ENCODE peak calls at places on chromosomes 16 and 17, in six cellular contexts. G, E, T, L, S and Q are unnamed samples.

GRCh38 chr16:69179255-69180010 is 7.5 kb upstream of the SNTB2 start:
- DNase-seq in T (no peak), G (no peak), S (peak), E (no peak), L (no peak), Q (no peak)

GRCh38 chr16:88128556-88128955 is 177.3 kb downstream of the BANP start:
- DNase-seq in E (no peak), L (no peak), G (no peak), T (no peak), S (no peak), Q (no peak)

GRCh38 chr16:78962457-78962929 is 638.0 kb downstream of the MAF start:
- DNase-seq in E (no peak), T (peak), G (no peak), S (no peak), L (no peak), Q (no peak)

GRCh38 chr16:63361032-63361624 is 1324.9 kb upstream of the CDH8 start:
- DNase-seq in T (no peak), L (peak), G (no peak), S (peak), E (peak), Q (no peak)

GRCh38 chr17:46180895-46181279 is 12.3 kb downstream of the KANSL1 start:
- DNase-seq in L (no peak), S (no peak), T (no peak), G (no peak), E (no peak), Q (no peak)

GRCh38 chr17:47840742-47841487 is at the start of gene SCRN2:
- DNase-seq in L (peak), E (peak), T (peak), G (peak), S (peak), Q (peak)

GRCh38 chr16:31092330-31092729 is 2.3 kb downstream of the VKORC1 start:
- DNase-seq in E (no peak), L (no peak), T (no peak), S (no peak), G (no peak), Q (no peak)

GRCh38 chr17:75430159-75430748 is 24.8 kb upstream of the GRB2 start:
- DNase-seq in S (peak), T (no peak), G (peak), E (no peak), L (no peak), Q (peak)

GRCh38 chr16:89093602-89094251 is at the start of gene ACSF3:
- DNase-seq in L (peak), E (no peak), G (peak), T (no peak), S (no peak), Q (peak)

GRCh38 chr17:17998934-17999333 is 26.3 kb downstream of the DRC3 start:
- DNase-seq in E (no peak), G (no peak), S (no peak), L (no peak), T (no peak), Q (no peak)

GRCh38 chr16:84847554-84848415 is 28.0 kb downstream of the CRISPLD2 start:
- DNase-seq in L (no peak), S (no peak), E (no peak), G (no peak), T (no peak), Q (peak)

GRCh38 chr16:88781140-88782077 is 3.6 kb downstream of the PIEZO1 start:
- DNase-seq in T (no peak), E (no peak), L (peak), G (no peak), S (no peak), Q (no peak)

GRCh38 chr16:72066747-72067146 is 3.7 kb downstream of the HPR start:
- DNase-seq in E (peak), T (no peak), L (peak), S (peak), G (no peak), Q (no peak)

GRCh38 chr16:75059411-75059810 is 57.2 kb downstream of the LDHD start:
- DNase-seq in E (no peak), G (no peak), L (no peak), S (no peak), T (no peak), Q (no peak)

GRCh38 chr17:44935116-44935515 is 12.5 kb downstream of the KIF18B start:
- DNase-seq in T (no peak), G (no peak), E (no peak), S (no peak), L (no peak), Q (no peak)

GRCh38 chr17:2990396-2990795 is 73.0 kb downstream of the OR1D5 start:
- DNase-seq in G (no peak), L (no peak), E (no peak), T (no peak), S (no peak), Q (no peak)

GRCh38 chr16:58299757-58300349 is 5.0 kb upstream of the PRSS54 start:
- DNase-seq in G (peak), S (peak), E (peak), L (peak), T (no peak), Q (peak)

GRCh38 chr16:881219-882097 is 80.9 kb upstream of the GNG13 start:
- DNase-seq in G (no peak), E (no peak), L (no peak), T (no peak), S (no peak), Q (no peak)

GRCh38 chr16:67683767-67684166 is 17.2 kb downstream of the C16orf86 start:
- DNase-seq in G (no peak), E (no peak), S (no peak), L (no peak), T (no peak), Q (no peak)

GRCh38 chr16:68893710-68894705 is 50.7 kb downstream of the TANGO6 start:
- DNase-seq in S (peak), E (no peak), T (no peak), G (peak), L (peak), Q (peak)

GRCh38 chr17:7897773-7898172 is 9.2 kb downstream of the CHD3 start:
- DNase-seq in T (no peak), E (no peak), G (no peak), S (peak), L (peak), Q (no peak)

GRCh38 chr17:16327018-16327417 is 26.3 kb downstream of the CENPV start:
- DNase-seq in S (no peak), E (no peak), L (no peak), T (no peak), G (no peak), Q (no peak)

GRCh38 chr16:82888616-82889015 is 261.8 kb downstream of the CDH13 start:
- DNase-seq in L (no peak), T (no peak), G (no peak), S (no peak), E (no peak), Q (no peak)

GRCh38 chr17:60461584-60461983 is 39.3 kb downstream of the CHCT1 start:
- DNase-seq in E (no peak), L (no peak), S (no peak), G (no peak), T (no peak), Q (no peak)

GRCh38 chr17:72879877-72880276 is 212.6 kb downstream of the SLC39A11 start:
- DNase-seq in G (no peak), L (no peak), S (no peak), T (no peak), E (no peak), Q (no peak)

GRCh38 chr16:66264311-66265105 is 102.0 kb upstream of the CDH5 start:
- DNase-seq in G (no peak), E (no peak), T (no peak), L (no peak), S (no peak), Q (no peak)

GRCh38 chr17:75417054-75417453 is 11.6 kb upstream of the GRB2 start:
- DNase-seq in S (no peak), L (no peak), T (no peak), E (no peak), G (no peak), Q (no peak)

GRCh38 chr17:44333371-44333770 is 8.7 kb upstream of the SLC25A39 start:
- DNase-seq in L (no peak), S (no peak), T (no peak), G (no peak), E (no peak), Q (no peak)

GRCh38 chr16:80973991-80974390 is 32.7 kb downstream of the CMC2 start:
- DNase-seq in T (no peak), L (peak), G (no peak), S (no peak), E (no peak), Q (no peak)

GRCh38 chr17:72763981-72764380 is 328.5 kb downstream of the SLC39A11 start:
- DNase-seq in T (no peak), S (no peak), L (no peak), G (no peak), E (no peak), Q (peak)

GRCh38 chr17:73255671-73256181 is 6.0 kb downstream of the CPSF4L start:
- DNase-seq in G (peak), E (peak), S (no peak), L (peak), T (no peak), Q (peak)

DNA sequence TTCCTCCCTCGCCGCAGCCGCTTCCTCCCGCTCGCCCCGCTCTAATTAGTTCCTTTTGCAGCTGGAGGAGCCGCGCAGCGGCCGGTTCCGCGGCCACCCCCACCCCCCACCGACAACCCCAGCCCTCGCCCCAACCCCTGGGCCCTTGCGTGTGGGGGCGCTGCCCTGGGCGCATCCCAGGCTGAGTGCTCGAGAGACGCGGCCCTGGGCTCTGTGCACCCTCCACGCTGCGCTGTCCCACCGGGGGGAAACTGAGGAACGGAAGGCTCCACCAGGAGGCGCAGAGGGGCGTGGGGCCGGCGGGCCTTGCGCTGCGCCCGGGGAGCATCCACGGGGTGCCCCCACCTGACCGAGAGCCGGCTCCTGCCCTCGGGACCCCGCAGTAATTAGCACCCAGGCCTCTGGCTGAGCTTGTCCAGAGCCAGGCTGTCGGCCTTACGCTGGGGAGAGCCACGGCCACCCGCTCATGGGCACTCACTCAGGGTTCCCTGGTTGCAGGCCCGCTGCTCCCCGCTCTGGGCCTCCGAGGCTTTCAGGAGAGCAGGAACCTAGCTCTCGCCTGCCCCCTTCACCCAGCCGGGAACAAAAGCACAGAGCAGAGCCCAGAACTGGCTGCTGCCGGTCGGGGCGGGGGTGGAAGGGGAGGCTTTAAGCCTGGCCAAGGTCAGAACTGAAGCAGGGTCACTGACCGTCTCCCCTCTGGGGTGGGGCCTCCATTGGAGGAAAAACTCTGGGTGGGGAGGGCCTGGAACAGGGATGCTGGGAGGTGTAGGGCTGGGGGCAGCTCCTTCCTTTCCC is 12.1 kb downstream of the GLIS2 start:
- DNase-seq in S (peak), T (no peak), L (peak), G (peak), E (no peak), Q (peak)
- TF ChIP-seq ATF3 in S (no peak), T (no peak), L (no peak), G (no peak), E (no peak), Q (no peak)

DNA sequence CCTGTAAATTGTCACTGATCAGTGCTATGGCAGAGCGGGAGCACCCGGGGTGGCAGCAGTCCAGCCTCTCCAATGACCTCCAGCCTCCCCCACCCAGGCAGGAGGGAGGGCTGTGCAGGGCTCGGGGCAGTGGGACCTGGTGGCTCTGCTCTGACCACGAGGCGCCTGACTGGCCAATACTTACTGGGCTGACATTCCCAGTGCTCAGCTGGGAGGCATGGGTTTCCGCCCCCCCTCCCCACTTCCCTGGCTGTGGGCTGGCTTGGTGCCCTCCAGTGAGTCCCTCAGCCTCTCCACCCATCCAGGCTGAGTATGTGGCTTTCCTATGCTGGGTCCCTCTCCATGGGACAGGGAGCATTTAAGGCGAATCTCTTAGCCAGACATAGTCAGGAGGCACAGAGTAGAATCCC is 2.7 kb downstream of the SOCS3 start:
- DNase-seq in L (peak), G (no peak), S (no peak), E (no peak), T (no peak), Q (no peak)
- TF ChIP-seq ATF3 in L (no peak), G (no peak), S (no peak), E (no peak), T (no peak), Q (no peak)

DNA sequence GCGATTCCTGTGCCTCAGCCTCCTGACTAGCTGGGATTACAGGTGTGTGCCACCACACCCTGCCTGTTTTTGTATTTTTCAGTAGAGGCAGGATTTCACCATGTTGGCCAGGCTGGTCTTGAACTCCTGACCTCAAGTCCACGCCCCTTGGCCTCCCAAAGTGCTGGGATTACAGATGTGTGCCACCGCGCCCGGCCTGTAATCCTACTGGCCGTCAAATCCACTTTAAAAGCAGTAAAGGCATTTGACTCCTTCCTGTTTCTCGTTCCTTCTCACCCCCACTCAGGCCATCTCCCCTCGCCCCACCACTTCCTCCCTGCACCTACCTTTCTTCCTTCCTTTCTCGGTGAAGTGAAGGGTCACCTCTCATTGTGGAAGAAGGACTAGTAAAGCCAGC is 69.4 kb upstream of the CREBBP start:
- DNase-seq in L (no peak), E (no peak), G (no peak), S (no peak), T (no peak), Q (no peak)
- TF ChIP-seq ATF3 in L (no peak), E (no peak), G (no peak), S (no peak), T (no peak), Q (no peak)

GRCh38 chr16:20001856-20002707 is 71.6 kb downstream of the GPR139 start:
- DNase-seq in G (no peak), L (no peak), T (no peak), S (peak), E (no peak), Q (no peak)
- TF ChIP-seq ATF3 in G (no peak), L (no peak), T (no peak), S (peak), E (no peak), Q (no peak)

DNA sequence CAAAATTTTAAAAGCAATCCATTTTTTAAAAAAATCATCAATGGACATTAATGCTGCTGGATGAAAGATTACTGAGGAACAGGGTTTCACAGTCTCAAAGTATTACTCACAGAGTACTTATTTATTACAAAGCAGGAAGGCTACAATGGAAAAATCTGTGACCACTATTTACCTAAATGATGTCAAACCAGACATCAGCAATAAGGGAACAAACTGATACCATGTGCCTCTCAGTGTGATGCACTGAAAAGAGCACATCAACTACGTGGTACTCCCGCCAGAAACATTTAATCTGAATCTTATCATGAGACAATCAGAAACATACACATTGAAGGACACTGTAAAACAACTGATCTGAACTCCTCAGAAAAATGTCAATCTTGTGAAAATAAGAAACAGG is 124.2 kb downstream of the PARN start:
- DNase-seq in S (peak), E (no peak), T (no peak), G (no peak), L (no peak), Q (no peak)
- TF ChIP-seq ATF3 in S (no peak), E (no peak), T (no peak), G (no peak), L (no peak), Q (no peak)

GRCh38 chr16:77793417-77793816 is 5.1 kb downstream of the VAT1L start:
- DNase-seq in G (no peak), E (no peak), T (no peak), L (no peak), S (no peak), Q (no peak)

GRCh38 chr16:77789085-77789611 is 784 bp downstream of the VAT1L start:
- DNase-seq in S (no peak), E (no peak), G (peak), L (no peak), T (no peak), Q (peak)

GRCh38 chr16:77789646-77790370 is 1.4 kb downstream of the VAT1L start:
- DNase-seq in E (no peak), T (no peak), S (no peak), L (no peak), G (peak), Q (no peak)

GRCh38 chr16:77790964-77791363 is 2.6 kb downstream of the VAT1L start:
- DNase-seq in G (no peak), E (no peak), T (no peak), S (no peak), L (no peak), Q (no peak)

GRCh38 chr16:77794586-77794985 is 6.2 kb downstream of the VAT1L start:
- DNase-seq in G (no peak), L (no peak), E (no peak), T (no peak), S (no peak), Q (no peak)
- TF ChIP-seq ATF3 in G (no peak), L (no peak), E (no peak), T (no peak), S (no peak), Q (no peak)

DNA sequence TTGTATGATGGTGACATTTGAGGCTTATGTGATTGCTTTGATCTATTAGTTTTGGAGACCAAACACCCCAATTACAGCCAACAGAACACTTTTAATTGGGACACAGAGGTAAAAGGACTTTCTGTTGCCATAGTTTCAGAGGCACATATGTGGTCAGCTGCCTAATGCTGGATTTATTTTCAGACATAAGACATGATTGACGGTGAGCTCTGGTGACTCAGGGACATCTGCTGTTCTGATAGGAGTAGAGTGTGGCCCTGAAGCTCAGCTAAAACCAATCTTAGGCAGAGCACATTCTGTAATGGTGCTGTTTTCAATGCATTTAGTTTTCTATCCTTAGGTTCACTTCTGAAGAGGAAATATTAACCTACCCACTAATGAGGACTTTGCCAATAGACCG is 247.1 kb downstream of the UTP18 start:
- DNase-seq in G (no peak), L (no peak), T (no peak), S (no peak), E (no peak), Q (no peak)
- TF ChIP-seq ATF3 in G (no peak), L (no peak), T (no peak), S (no peak), E (no peak), Q (no peak)

GRCh38 chr17:83116783-83117555 is 37.6 kb downstream of the METRNL start:
- DNase-seq in T (no peak), L (no peak), E (no peak), S (no peak), G (no peak), Q (no peak)

GRCh38 chr17:83117594-83117993 is 38.2 kb downstream of the METRNL start:
- DNase-seq in G (no peak), L (no peak), S (no peak), E (no peak), T (no peak), Q (no peak)

GRCh38 chr17:83116311-83116771 is 36.9 kb downstream of the METRNL start:
- DNase-seq in S (no peak), L (no peak), G (no peak), E (no peak), T (no peak), Q (no peak)

GRCh38 chr17:83119987-83120864 is 40.8 kb downstream of the METRNL start:
- DNase-seq in G (no peak), T (peak), L (no peak), E (no peak), S (no peak), Q (no peak)

DNA sequence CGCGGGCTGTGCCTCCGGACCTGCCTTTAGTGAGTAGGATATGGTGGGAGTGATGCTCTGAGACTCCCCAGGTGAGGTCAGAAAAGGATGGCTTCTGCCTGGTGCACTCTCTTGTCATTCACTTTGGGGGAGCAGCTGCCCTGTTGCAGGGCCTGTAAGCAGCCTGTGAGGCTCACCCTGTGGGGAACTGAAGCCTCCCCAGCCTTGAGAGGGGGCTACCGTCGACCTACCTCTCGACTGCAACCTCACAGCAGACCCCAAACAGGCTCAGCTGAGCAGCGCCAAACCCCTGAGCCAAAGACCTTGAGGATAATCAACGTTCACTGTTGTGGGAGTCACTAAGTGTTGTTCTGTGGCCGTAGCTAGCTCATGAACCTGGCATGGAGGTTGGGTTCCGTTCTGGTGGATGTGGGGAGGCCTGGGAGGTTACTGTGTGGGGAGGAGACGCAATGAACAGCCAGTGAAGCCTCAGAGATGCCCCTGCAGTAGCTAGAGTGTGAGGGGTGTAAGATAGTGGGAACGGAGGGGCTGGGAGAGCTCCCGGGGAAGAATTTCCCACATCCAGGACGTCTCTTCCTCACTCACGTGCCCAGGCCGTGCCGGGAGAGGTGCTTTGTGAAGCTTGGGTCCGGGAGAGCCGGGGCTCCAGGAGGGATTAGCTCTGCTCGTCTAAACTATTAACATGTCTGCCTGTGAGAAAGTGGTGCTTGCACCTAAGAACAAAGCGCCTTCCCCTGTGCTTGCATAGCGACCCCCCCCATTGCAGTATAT is 38.8 kb downstream of the METRNL start:
- DNase-seq in E (no peak), S (no peak), T (no peak), L (no peak), G (no peak), Q (no peak)
- TF ChIP-seq ATF3 in E (no peak), S (no peak), T (no peak), L (no peak), G (no peak), Q (no peak)

GRCh38 chr17:28725166-28725659 is 820 bp downstream of the TLCD1 start:
- DNase-seq in G (no peak), T (no peak), E (peak), L (peak), S (peak), Q (no peak)
- TF ChIP-seq ATF3 in G (no peak), T (no peak), E (no peak), L (peak), S (no peak), Q (no peak)